ENCODE peak calls at places on chromosomes 3 and 15, in eight cellular contexts. One of them, this sample, is unnamed.

GRCh38 chr3:159818399-159818798 is 170.2 kb upstream of the IL12A start:
- DNase-seq in foreskin fibroblast: peak; percentile 28
- DNase-seq in HFF-Myc: no peak
- DNase-seq in testis: no peak
- DNase-seq in ovary: no peak
- DNase-seq in spleen: peak; percentile 78
- DNase-seq in fibroblast of mammary gland: no peak
- DNase-seq in stomach: no peak
- DNase-seq in this sample: no peak

GRCh38 chr15:84659904-84660781 is 2.1 kb upstream of the NMB start:
- DNase-seq in foreskin fibroblast: no peak
- DNase-seq in HFF-Myc: no peak
- DNase-seq in testis: no peak
- DNase-seq in ovary: no peak
- DNase-seq in spleen: no peak
- DNase-seq in fibroblast of mammary gland: no peak
- DNase-seq in stomach: no peak
- DNase-seq in this sample: no peak

GRCh38 chr3:197426161-197426566 is 127.8 kb upstream of the DLG1 start:
- DNase-seq in foreskin fibroblast: peak; percentile 15
- DNase-seq in HFF-Myc: no peak
- DNase-seq in testis: peak; percentile 29
- DNase-seq in ovary: no peak
- DNase-seq in spleen: no peak
- DNase-seq in fibroblast of mammary gland: peak; percentile 22
- DNase-seq in stomach: no peak
- DNase-seq in this sample: peak; percentile 33

GRCh38 chr3:126721246-126721645 is 17.2 kb downstream of the CHCHD6 start:
- DNase-seq in foreskin fibroblast: no peak
- DNase-seq in HFF-Myc: no peak
- DNase-seq in testis: no peak
- DNase-seq in ovary: no peak
- DNase-seq in spleen: no peak
- DNase-seq in fibroblast of mammary gland: peak; percentile 8
- DNase-seq in stomach: no peak
- DNase-seq in this sample: no peak

GRCh38 chr3:142723968-142724681 is at the start of gene TRPC1:
- DNase-seq in foreskin fibroblast: peak; percentile 90
- DNase-seq in HFF-Myc: peak; percentile 43
- DNase-seq in testis: peak; percentile 86
- DNase-seq in ovary: peak; percentile 83
- DNase-seq in spleen: peak; percentile 91
- DNase-seq in fibroblast of mammary gland: peak; percentile 79
- DNase-seq in stomach: peak; percentile 59
- DNase-seq in this sample: peak; percentile 84

GRCh38 chr3:142680710-142681109 is 43.1 kb upstream of the TRPC1 start:
- DNase-seq in foreskin fibroblast: no peak
- DNase-seq in HFF-Myc: no peak
- DNase-seq in testis: no peak
- DNase-seq in ovary: no peak
- DNase-seq in spleen: no peak
- DNase-seq in fibroblast of mammary gland: no peak
- DNase-seq in stomach: no peak
- DNase-seq in this sample: peak; percentile 51

GRCh38 chr3:149615731-149616221 is 42.0 kb downstream of the WWTR1 start:
- DNase-seq in foreskin fibroblast: no peak
- DNase-seq in HFF-Myc: no peak
- DNase-seq in testis: no peak
- DNase-seq in ovary: no peak
- DNase-seq in spleen: no peak
- DNase-seq in fibroblast of mammary gland: no peak
- DNase-seq in stomach: no peak
- DNase-seq in this sample: no peak

GRCh38 chr3:172189987-172190603 is 150.7 kb downstream of the FNDC3B start:
- DNase-seq in foreskin fibroblast: peak; percentile 70
- DNase-seq in HFF-Myc: no peak
- DNase-seq in testis: no peak
- DNase-seq in ovary: no peak
- DNase-seq in spleen: no peak
- DNase-seq in fibroblast of mammary gland: peak; percentile 60
- DNase-seq in stomach: no peak
- DNase-seq in this sample: no peak

GRCh38 chr3:29145370-29145769 is 135.5 kb upstream of the RBMS3 start:
- DNase-seq in foreskin fibroblast: no peak
- DNase-seq in HFF-Myc: no peak
- DNase-seq in testis: no peak
- DNase-seq in ovary: no peak
- DNase-seq in spleen: no peak
- DNase-seq in fibroblast of mammary gland: no peak
- DNase-seq in stomach: no peak
- DNase-seq in this sample: no peak

GRCh38 chr15:47688573-47689086 is 28.7 kb upstream of the SEMA6D start:
- DNase-seq in foreskin fibroblast: peak; percentile 83
- DNase-seq in HFF-Myc: peak; percentile 12
- DNase-seq in testis: no peak
- DNase-seq in ovary: no peak
- DNase-seq in spleen: no peak
- DNase-seq in fibroblast of mammary gland: peak; percentile 61
- DNase-seq in stomach: no peak
- DNase-seq in this sample: peak; percentile 78

GRCh38 chr15:82680200-82681102 is 29.2 kb downstream of the AP3B2 start:
- DNase-seq in foreskin fibroblast: no peak
- DNase-seq in HFF-Myc: no peak
- DNase-seq in testis: peak; percentile 82
- DNase-seq in ovary: peak; percentile 62
- DNase-seq in spleen: peak; percentile 94
- DNase-seq in fibroblast of mammary gland: no peak
- DNase-seq in stomach: peak; percentile 80
- DNase-seq in this sample: peak; percentile 84

GRCh38 chr15:70140543-70141375 is 43.0 kb upstream of the TLE3 start:
- DNase-seq in foreskin fibroblast: no peak
- DNase-seq in HFF-Myc: no peak
- DNase-seq in testis: no peak
- DNase-seq in ovary: no peak
- DNase-seq in spleen: no peak
- DNase-seq in fibroblast of mammary gland: no peak
- DNase-seq in stomach: peak; percentile 39
- DNase-seq in this sample: peak; percentile 32

GRCh38 chr3:71579934-71580318 is 3.6 kb downstream of the FOXP1 start:
- DNase-seq in foreskin fibroblast: no peak
- DNase-seq in HFF-Myc: no peak
- DNase-seq in testis: no peak
- DNase-seq in ovary: no peak
- DNase-seq in spleen: no peak
- DNase-seq in fibroblast of mammary gland: no peak
- DNase-seq in stomach: no peak
- DNase-seq in this sample: peak; percentile 30

GRCh38 chr3:10169000-10169496 is 4.3 kb downstream of the IRAK2 start:
- DNase-seq in foreskin fibroblast: no peak
- DNase-seq in HFF-Myc: no peak
- DNase-seq in testis: no peak
- DNase-seq in ovary: no peak
- DNase-seq in spleen: no peak
- DNase-seq in fibroblast of mammary gland: no peak
- DNase-seq in stomach: no peak
- DNase-seq in this sample: peak; percentile 64

GRCh38 chr3:31423522-31423921 is 109.2 kb upstream of the STT3B start:
- DNase-seq in foreskin fibroblast: peak; percentile 87
- DNase-seq in HFF-Myc: peak; percentile 74
- DNase-seq in testis: peak; percentile 46
- DNase-seq in ovary: no peak
- DNase-seq in spleen: no peak
- DNase-seq in fibroblast of mammary gland: peak; percentile 93
- DNase-seq in stomach: no peak
- DNase-seq in this sample: peak; percentile 62

GRCh38 chr3:127545711-127546457 is 44.6 kb downstream of the TPRA1 start:
- DNase-seq in foreskin fibroblast: no peak
- DNase-seq in HFF-Myc: no peak
- DNase-seq in testis: no peak
- DNase-seq in ovary: no peak
- DNase-seq in spleen: no peak
- DNase-seq in fibroblast of mammary gland: no peak
- DNase-seq in stomach: no peak
- DNase-seq in this sample: no peak

GRCh38 chr15:82647835-82648256 is 683 bp upstream of the CPEB1 start:
- DNase-seq in foreskin fibroblast: no peak
- DNase-seq in HFF-Myc: no peak
- DNase-seq in testis: peak; percentile 65
- DNase-seq in ovary: no peak
- DNase-seq in spleen: peak; percentile 83
- DNase-seq in fibroblast of mammary gland: no peak
- DNase-seq in stomach: no peak
- DNase-seq in this sample: no peak

GRCh38 chr15:75061272-75061671 is 37.9 kb downstream of the PPCDC start:
- DNase-seq in foreskin fibroblast: peak; percentile 55
- DNase-seq in HFF-Myc: no peak
- DNase-seq in testis: no peak
- DNase-seq in ovary: no peak
- DNase-seq in spleen: no peak
- DNase-seq in fibroblast of mammary gland: peak; percentile 55
- DNase-seq in stomach: no peak
- DNase-seq in this sample: no peak

GRCh38 chr3:66037986-66038369 is 740 bp downstream of the MAGI1 start:
- DNase-seq in foreskin fibroblast: peak; percentile 44
- DNase-seq in HFF-Myc: no peak
- DNase-seq in testis: peak; percentile 26
- DNase-seq in ovary: peak; percentile 50
- DNase-seq in spleen: no peak
- DNase-seq in fibroblast of mammary gland: no peak
- DNase-seq in stomach: no peak
- DNase-seq in this sample: no peak

GRCh38 chr3:145070795-145071194 is 1090.2 kb downstream of the PLOD2 start:
- DNase-seq in foreskin fibroblast: no peak
- DNase-seq in HFF-Myc: no peak
- DNase-seq in testis: no peak
- DNase-seq in ovary: no peak
- DNase-seq in spleen: no peak
- DNase-seq in fibroblast of mammary gland: no peak
- DNase-seq in stomach: no peak
- DNase-seq in this sample: no peak

GRCh38 chr15:66789029-66790025 is 87.3 kb downstream of the SMAD6 start:
- DNase-seq in foreskin fibroblast: peak; percentile 91
- DNase-seq in HFF-Myc: peak; percentile 66
- DNase-seq in testis: peak; percentile 58
- DNase-seq in ovary: peak; percentile 79
- DNase-seq in spleen: no peak
- DNase-seq in fibroblast of mammary gland: peak; percentile 74
- DNase-seq in stomach: peak; percentile 49
- DNase-seq in this sample: peak; percentile 52

GRCh38 chr3:15269091-15269989 is 63.0 kb downstream of the SH3BP5 start:
- DNase-seq in foreskin fibroblast: peak; percentile 90
- DNase-seq in HFF-Myc: peak; percentile 87
- DNase-seq in testis: peak; percentile 49
- DNase-seq in ovary: peak; percentile 82
- DNase-seq in spleen: peak; percentile 95
- DNase-seq in fibroblast of mammary gland: peak; percentile 99
- DNase-seq in stomach: peak; percentile 71
- DNase-seq in this sample: peak; percentile 99

GRCh38 chr15:60326343-60326742 is 71.4 kb downstream of the ANXA2 start:
- DNase-seq in foreskin fibroblast: no peak
- DNase-seq in HFF-Myc: no peak
- DNase-seq in testis: no peak
- DNase-seq in ovary: no peak
- DNase-seq in spleen: no peak
- DNase-seq in fibroblast of mammary gland: no peak
- DNase-seq in stomach: no peak
- DNase-seq in this sample: no peak

DNA sequence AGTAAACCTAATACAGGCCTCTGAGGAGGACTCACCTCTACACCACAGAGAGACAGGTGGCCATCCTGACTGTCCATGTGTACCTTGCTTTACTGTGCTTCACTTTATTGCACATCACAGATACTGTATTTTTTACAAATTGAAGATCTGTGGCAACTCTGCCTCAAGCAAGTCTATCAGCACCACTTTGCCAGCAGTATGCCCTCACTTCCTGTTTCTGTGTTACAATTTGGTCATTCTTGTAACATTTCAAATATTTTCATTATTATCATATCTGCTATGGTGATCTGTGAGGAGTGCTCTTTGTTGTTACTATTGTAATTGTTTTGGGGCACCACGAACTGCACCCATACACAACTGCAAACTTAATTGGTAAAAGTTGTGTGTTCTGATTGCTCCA is 78.0 kb downstream of the BBX start:
- DNase-seq in foreskin fibroblast: no peak
- DNase-seq in HFF-Myc: no peak
- DNase-seq in testis: no peak
- DNase-seq in ovary: no peak
- DNase-seq in spleen: no peak
- DNase-seq in fibroblast of mammary gland: no peak
- DNase-seq in stomach: no peak
- DNase-seq in this sample: no peak
- H3K4me3 ChIP-seq in foreskin fibroblast: no peak overlapping the region
- H3K4me3 ChIP-seq in HFF-Myc: no peak overlapping the region
- H3K4me3 ChIP-seq in testis: no peak overlapping the region
- H3K4me3 ChIP-seq in ovary: no peak overlapping the region
- H3K4me3 ChIP-seq in spleen: no peak overlapping the region
- H3K4me3 ChIP-seq in fibroblast of mammary gland: no peak overlapping the region
- H3K4me3 ChIP-seq in stomach: no peak overlapping the region
- H3K4me3 ChIP-seq in this sample: no peak overlapping the region

GRCh38 chr3:50388021-50388719 is 28.8 kb upstream of the TMEM115 start:
- DNase-seq in foreskin fibroblast: no peak
- DNase-seq in HFF-Myc: no peak
- DNase-seq in testis: no peak
- DNase-seq in ovary: no peak
- DNase-seq in spleen: no peak
- DNase-seq in fibroblast of mammary gland: no peak
- DNase-seq in stomach: no peak
- DNase-seq in this sample: peak; percentile 11
- TF ChIP-seq CTCF in foreskin fibroblast: no peak
- TF ChIP-seq CTCF in HFF-Myc: peak; percentile 25
- TF ChIP-seq CTCF in testis: no peak
- TF ChIP-seq CTCF in ovary: no peak
- TF ChIP-seq CTCF in spleen: no peak
- TF ChIP-seq CTCF in fibroblast of mammary gland: peak; percentile 3
- TF ChIP-seq CTCF in stomach: no peak
- TF ChIP-seq CTCF in this sample: peak; percentile 40

GRCh38 chr3:123086110-123086642 is 19.4 kb downstream of the PDIA5 start:
- DNase-seq in foreskin fibroblast: no peak
- DNase-seq in HFF-Myc: no peak
- DNase-seq in testis: no peak
- DNase-seq in ovary: no peak
- DNase-seq in spleen: no peak
- DNase-seq in fibroblast of mammary gland: peak; percentile 52
- DNase-seq in stomach: no peak
- DNase-seq in this sample: no peak
- H3K4me3 ChIP-seq in foreskin fibroblast: no peak overlapping the region
- H3K4me3 ChIP-seq in HFF-Myc: no peak overlapping the region
- H3K4me3 ChIP-seq in testis: no peak overlapping the region
- H3K4me3 ChIP-seq in ovary: no peak overlapping the region
- H3K4me3 ChIP-seq in spleen: no peak overlapping the region
- H3K4me3 ChIP-seq in fibroblast of mammary gland: no peak overlapping the region
- H3K4me3 ChIP-seq in stomach: no peak overlapping the region
- H3K4me3 ChIP-seq in this sample: no peak overlapping the region

GRCh38 chr3:122577409-122578028 is at the start of gene PARP15:
- DNase-seq in foreskin fibroblast: peak; percentile 40
- DNase-seq in HFF-Myc: no peak
- DNase-seq in testis: peak; percentile 33
- DNase-seq in ovary: peak; percentile 36
- DNase-seq in spleen: peak; percentile 87
- DNase-seq in fibroblast of mammary gland: no peak
- DNase-seq in stomach: no peak
- DNase-seq in this sample: no peak
- TF ChIP-seq CTCF in foreskin fibroblast: no peak
- TF ChIP-seq CTCF in HFF-Myc: no peak
- TF ChIP-seq CTCF in testis: no peak
- TF ChIP-seq CTCF in ovary: no peak
- TF ChIP-seq CTCF in spleen: no peak
- TF ChIP-seq CTCF in fibroblast of mammary gland: no peak
- TF ChIP-seq CTCF in stomach: no peak
- TF ChIP-seq CTCF in this sample: no peak